ENCODE peak calls at places on chromosomes 11 and 22, in eight cellular contexts. Y is heart right ventricle; T is left ventricle myocardium inferior; W is endodermal cell; C is CD4-positive, alpha-beta T cell; I is heart left ventricle; E is lower leg skin; K is astrocyte. O is an unnamed sample.

GRCh38 chr11:19347911-19348310 is 107.2 kb upstream of the E2F8 start:
- DNase-seq in Y (no peak), T (no peak), W (no peak), C (no peak), I (no peak), E (no peak), K (no peak), O (peak; percentile 28)

GRCh38 chr22:17109976-17110375 is 11.2 kb downstream of the TMEM121B start:
- DNase-seq in Y (no peak), T (no peak), W (no peak), C (no peak), I (no peak), E (no peak), K (no peak), O (no peak)

GRCh38 chr11:94036096-94036495 is 14.9 kb downstream of the HEPHL1 start:
- DNase-seq in Y (no peak), T (no peak), W (no peak), C (no peak), I (no peak), E (no peak), K (no peak), O (no peak)

GRCh38 chr11:299951-300735 is 817 bp upstream of the IFITM5 start:
- DNase-seq in Y (no peak), T (peak; percentile 15), W (peak; percentile 75), C (no peak), I (no peak), E (no peak), K (no peak), O (no peak)

GRCh38 chr11:20000393-20001134 is 159.7 kb downstream of the DBX1 start:
- DNase-seq in Y (peak; percentile 29), T (peak; percentile 51), W (peak; percentile 94), C (no peak), I (peak; percentile 28), E (no peak), K (no peak), O (no peak)

GRCh38 chr11:35171226-35171625 is 32.3 kb downstream of the CD44 start:
- DNase-seq in Y (no peak), T (no peak), W (no peak), C (no peak), I (no peak), E (no peak), K (no peak), O (no peak)

GRCh38 chr11:108997826-108998225 is 333.0 kb downstream of the DDX10 start:
- DNase-seq in Y (no peak), T (no peak), W (no peak), C (no peak), I (no peak), E (no peak), K (no peak), O (no peak)

GRCh38 chr22:24758164-24758799 is 16.2 kb downstream of the PIWIL3 start:
- DNase-seq in Y (peak; percentile 53), T (peak; percentile 38), W (peak; percentile 79), C (peak; percentile 39), I (peak; percentile 50), E (no peak), K (peak; percentile 2), O (peak; percentile 72)

GRCh38 chr11:116426761-116427160 is 346.0 kb downstream of the BUD13 start:
- DNase-seq in Y (no peak), T (no peak), W (no peak), C (no peak), I (no peak), E (no peak), K (no peak), O (no peak)

GRCh38 chr11:126176853-126177470 is 34.5 kb downstream of the RPUSD4 start:
- DNase-seq in Y (no peak), T (no peak), W (no peak), C (no peak), I (no peak), E (no peak), K (no peak), O (no peak)

GRCh38 chr22:20652130-20652529 is 121.8 kb upstream of the SERPIND1 start:
- DNase-seq in Y (no peak), T (no peak), W (no peak), C (no peak), I (no peak), E (peak; percentile 32), K (no peak), O (no peak)

GRCh38 chr11:46633291-46634217 is 16.2 kb downstream of the ATG13 start:
- DNase-seq in Y (no peak), T (no peak), W (no peak), C (no peak), I (no peak), E (no peak), K (no peak), O (no peak)

GRCh38 chr11:17827006-17827405 is 92.4 kb downstream of the KCNC1 start:
- DNase-seq in Y (no peak), T (no peak), W (peak; percentile 54), C (no peak), I (no peak), E (no peak), K (no peak), O (no peak)

GRCh38 chr22:30717331-30717921 is 22.8 kb downstream of the OSBP2 start:
- DNase-seq in Y (no peak), T (no peak), W (no peak), C (no peak), I (no peak), E (no peak), K (peak; percentile 82), O (peak; percentile 71)

GRCh38 chr11:104332110-104332509 is 168.2 kb upstream of the PDGFD start:
- DNase-seq in Y (no peak), T (no peak), W (peak; percentile 88), C (no peak), I (no peak), E (no peak), K (no peak), O (no peak)

GRCh38 chr11:62546244-62546936 is at the start of gene AHNAK:
- DNase-seq in Y (peak; percentile 86), T (peak; percentile 91), W (peak; percentile 90), C (peak; percentile 63), I (peak; percentile 90), E (peak; percentile 97), K (peak; percentile 41), O (peak; percentile 75)

GRCh38 chr11:79189604-79190003 is 251.2 kb downstream of the TENM4 start:
- DNase-seq in Y (no peak), T (no peak), W (no peak), C (no peak), I (no peak), E (peak; percentile 36), K (no peak), O (no peak)

GRCh38 chr11:118921929-118922744 is 3.6 kb downstream of the BCL9L start:
- DNase-seq in Y (peak; percentile 83), T (peak; percentile 87), W (peak; percentile 89), C (no peak), I (peak; percentile 84), E (peak; percentile 95), K (peak; percentile 47), O (peak; percentile 96)

GRCh38 chr11:59097113-59097708 is 9.8 kb upstream of the FAM111B start:
- DNase-seq in Y (peak; percentile 54), T (peak; percentile 41), W (peak; percentile 83), C (peak; percentile 59), I (peak; percentile 45), E (no peak), K (peak; percentile 24), O (peak; percentile 67)

GRCh38 chr11:9740202-9740881 is 76.5 kb downstream of the SWAP70 start:
- DNase-seq in Y (no peak), T (no peak), W (no peak), C (no peak), I (no peak), E (no peak), K (no peak), O (no peak)

GRCh38 chr22:32355760-32356159 is 1.9 kb upstream of the RFPL3 start:
- DNase-seq in Y (no peak), T (no peak), W (peak; percentile 70), C (no peak), I (no peak), E (no peak), K (no peak), O (no peak)

GRCh38 chr11:35752115-35752514 is 89.5 kb downstream of the TRIM44 start:
- DNase-seq in Y (no peak), T (no peak), W (no peak), C (no peak), I (no peak), E (no peak), K (peak; percentile 10), O (peak; percentile 18)

GRCh38 chr11:85619497-85619896 is 7.6 kb downstream of the DLG2 start:
- DNase-seq in Y (no peak), T (no peak), W (no peak), C (no peak), I (no peak), E (no peak), K (no peak), O (no peak)

GRCh38 chr11:27716850-27717249 is 16.6 kb upstream of the BDNF start:
- DNase-seq in Y (no peak), T (no peak), W (no peak), C (no peak), I (no peak), E (no peak), K (no peak), O (peak; percentile 35)
- TF ChIP-seq CTCF in Y (no peak), T (no peak), W (peak; percentile 60), C (no peak), I (no peak), E (no peak), K (peak; percentile 20), O (peak; percentile 10)

GRCh38 chr22:39926175-39927152 is 25.6 kb downstream of the GRAP2 start:
- DNase-seq in Y (no peak), T (no peak), W (no peak), C (no peak), I (no peak), E (no peak), K (no peak), O (no peak)

GRCh38 chr22:39928556-39929401 is 27.9 kb downstream of the GRAP2 start:
- DNase-seq in Y (no peak), T (no peak), W (no peak), C (no peak), I (no peak), E (no peak), K (no peak), O (no peak)

GRCh38 chr22:39925273-39925672 is 24.4 kb downstream of the GRAP2 start:
- DNase-seq in Y (no peak), T (no peak), W (no peak), C (no peak), I (no peak), E (no peak), K (no peak), O (no peak)

GRCh38 chr22:39924286-39924685 is 23.4 kb downstream of the GRAP2 start:
- DNase-seq in Y (no peak), T (no peak), W (no peak), C (no peak), I (no peak), E (no peak), K (no peak), O (no peak)

GRCh38 chr22:39927544-39927943 is 26.7 kb downstream of the GRAP2 start:
- DNase-seq in Y (no peak), T (no peak), W (peak; percentile 83), C (no peak), I (no peak), E (no peak), K (no peak), O (no peak)
- TF ChIP-seq CTCF in Y (no peak), T (no peak), W (peak; percentile 80), C (no peak), I (no peak), E (no peak), K (no peak), O (no peak)

GRCh38 chr22:35352214-35353111 is 28.4 kb upstream of the HMOX1 start:
- DNase-seq in Y (peak; percentile 62), T (peak; percentile 74), W (peak; percentile 89), C (no peak), I (peak; percentile 77), E (peak; percentile 93), K (no peak), O (peak; percentile 35)
- TF ChIP-seq CTCF in Y (peak; percentile 27), T (no peak), W (peak; percentile 75), C (no peak), I (no peak), E (no peak), K (no peak), O (peak; percentile 16)

GRCh38 chr22:38467904-38468760 is at the start of gene KDELR3:
- DNase-seq in Y (peak; percentile 70), T (peak; percentile 72), W (peak; percentile 74), C (no peak), I (peak; percentile 81), E (peak; percentile 92), K (peak; percentile 52), O (peak; percentile 83)
- TF ChIP-seq CTCF in Y (peak; percentile 9), T (no peak), W (peak; percentile 72), C (no peak), I (no peak), E (no peak), K (no peak), O (peak; percentile 30)

O was measured in cardiac fibroblast.